ENCODE peak calls at places on chromosomes 6 and 20, in four cellular contexts. L, T, U and Z are unnamed samples.
A peak's percentile ranks its signal among the peaks of the same experiment; 100 is the strongest.

GRCh38 chr6:43455034-43455747 is at the start of gene DLK2:
- DNase-seq in U (no peak), L (no peak), T (no peak), Z (no peak)

GRCh38 chr6:145112711-145113148 is 622.6 kb downstream of the EPM2A start:
- DNase-seq in U (no peak), T (no peak), L (peak; percentile 86), Z (no peak)

GRCh38 chr6:82408952-82409421 is 45.4 kb downstream of the TPBG start:
- DNase-seq in U (no peak), L (peak; percentile 77), T (no peak), Z (no peak)

GRCh38 chr6:163418273-163419029 is 3.9 kb downstream of the QKI start:
- DNase-seq in T (no peak), L (no peak), U (no peak), Z (no peak)

GRCh38 chr6:30325873-30326445 is 768 bp upstream of the TRIM39 start:
- DNase-seq in T (peak; percentile 41), U (no peak), L (no peak), Z (no peak)

GRCh38 chr6:46932941-46933340 is 11.2 kb upstream of the ADGRF5 start:
- DNase-seq in L (peak; percentile 37), U (no peak), T (no peak), Z (no peak)

GRCh38 chr6:75747371-75747984 is 1.6 kb upstream of the MYO6 start:
- DNase-seq in L (no peak), U (no peak), T (no peak), Z (no peak)

GRCh38 chr6:118669561-118669960 is 18.2 kb upstream of the CEP85L start:
- DNase-seq in L (no peak), T (no peak), U (no peak), Z (no peak)

GRCh38 chr6:21958428-21958827 is 338.4 kb downstream of the PRL start:
- DNase-seq in L (no peak), T (no peak), U (no peak), Z (no peak)

GRCh38 chr6:1094306-1094705 is 217.6 kb upstream of the FOXQ1 start:
- DNase-seq in T (no peak), L (peak; percentile 63), U (no peak), Z (no peak)

GRCh38 chr6:152207915-152208714 is 400.6 kb downstream of the ESR1 start:
- DNase-seq in T (no peak), U (no peak), L (no peak), Z (no peak)

GRCh38 chr6:121756643-121757042 is 321.2 kb downstream of the GJA1 start:
- DNase-seq in L (no peak), T (no peak), U (no peak), Z (no peak)

GRCh38 chr6:150969901-150970300 is 104.4 kb downstream of the MTHFD1L start:
- DNase-seq in U (no peak), T (no peak), L (no peak), Z (no peak)

GRCh38 chr20:2756056-2756611 is 44.3 kb downstream of the CPXM1 start:
- DNase-seq in L (peak; percentile 58), T (no peak), U (no peak), Z (no peak)

GRCh38 chr6:11343963-11344714 is 111.7 kb upstream of the NEDD9 start:
- DNase-seq in T (no peak), L (no peak), U (no peak), Z (no peak)

GRCh38 chr20:1761598-1761997 is 104.0 kb upstream of the SIRPG start:
- DNase-seq in T (no peak), U (no peak), L (no peak), Z (no peak)

GRCh38 chr6:44593539-44593944 is 206.0 kb downstream of the CDC5L start:
- DNase-seq in U (no peak), T (peak; percentile 32), L (peak; percentile 72), Z (no peak)

GRCh38 chr6:125274935-125275334 is 26.8 kb downstream of the HDDC2 start:
- DNase-seq in T (no peak), U (no peak), L (no peak), Z (no peak)

GRCh38 chr6:169933251-169933821 is 181.9 kb downstream of the ERMARD start:
- DNase-seq in L (no peak), U (no peak), T (no peak), Z (no peak)

GRCh38 chr6:46023216-46023915 is 7.7 kb upstream of the CLIC5 start:
- DNase-seq in T (no peak), U (no peak), L (no peak), Z (no peak)

GRCh38 chr6:101806241-101806640 is 412.7 kb downstream of the GRIK2 start:
- DNase-seq in L (peak; percentile 38), U (no peak), T (no peak), Z (no peak)

GRCh38 chr20:32296412-32296811 is 19.0 kb downstream of the KIF3B start:
- DNase-seq in L (no peak), T (no peak), U (no peak), Z (no peak)

GRCh38 chr6:40714576-40715500 is 127.7 kb upstream of the LRFN2 start:
- DNase-seq in T (no peak), U (no peak), L (no peak), Z (no peak)

GRCh38 chr20:60108397-60108796 is 150.2 kb downstream of the CDH26 start:
- DNase-seq in L (peak; percentile 1), T (no peak), U (no peak), Z (no peak)

GRCh38 chr6:118313208-118313607 is 234.9 kb upstream of the PLN start:
- DNase-seq in T (no peak), U (no peak), L (peak; percentile 65), Z (no peak)

GRCh38 chr6:27478141-27478705 is 5.3 kb upstream of the ZNF184 start:
- DNase-seq in U (no peak), T (no peak), L (peak; percentile 67), Z (peak; percentile 22)

GRCh38 chr6:144559865-144560603 is 274.9 kb downstream of the UTRN start:
- DNase-seq in L (peak; percentile 40), U (no peak), T (no peak), Z (no peak)

GRCh38 chr20:64188682-64189529 is 24.7 kb downstream of the MYT1 start:
- DNase-seq in L (peak; percentile 56), U (peak; percentile 48), T (no peak), Z (no peak)

DNA sequence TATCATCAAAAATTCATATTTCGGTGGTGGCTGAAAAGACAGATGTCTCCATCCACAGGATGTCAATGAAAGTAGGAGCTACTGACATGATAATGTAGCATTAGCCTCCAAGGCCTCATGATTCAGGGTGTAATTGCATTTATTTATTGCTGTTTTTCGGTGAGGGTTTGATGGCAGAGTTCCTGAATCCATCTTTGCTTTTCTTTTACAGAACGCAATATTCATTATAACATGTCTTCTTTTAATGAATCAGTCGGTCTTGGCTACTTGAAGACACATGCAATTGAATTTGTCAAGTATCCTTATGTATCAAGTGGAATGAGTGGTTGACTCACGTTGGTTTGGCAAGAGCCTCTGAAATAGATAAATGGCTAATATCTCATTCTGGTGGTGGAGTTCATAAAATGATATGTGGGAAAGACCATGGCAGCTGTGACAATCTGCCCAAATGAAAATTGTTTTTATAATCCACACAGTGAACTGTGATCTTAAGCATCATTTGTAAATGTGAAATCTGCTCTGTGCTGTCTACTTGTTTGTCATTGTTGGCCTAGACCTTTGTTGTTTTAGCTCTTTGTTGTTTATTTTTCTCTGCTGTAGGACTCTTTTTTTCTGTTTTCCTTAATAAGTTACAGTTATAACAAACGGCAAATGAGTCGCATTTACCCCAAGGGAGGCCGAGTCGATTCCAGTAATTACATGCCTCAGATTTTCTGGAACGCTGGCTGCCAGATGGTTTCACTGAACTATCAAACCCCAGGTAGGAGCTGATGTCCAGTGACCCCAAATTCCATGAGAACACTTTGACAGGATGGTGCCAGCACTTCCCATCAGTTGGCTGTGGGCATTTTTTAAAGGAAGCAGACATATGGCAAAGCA is 105.7 kb upstream of the LAMP5 start:
- DNase-seq in U (no peak), L (peak; percentile 58), T (no peak), Z (no peak)
- H3K27ac ChIP-seq in U (no peak overlapping the region), L (peak overlapping the region; percentile 63), T (no peak overlapping the region), Z (no peak overlapping the region)

GRCh38 chr20:46875059-46875458 is 19.6 kb upstream of the EYA2 start:
- DNase-seq in L (no peak), T (no peak), U (no peak), Z (no peak)

GRCh38 chr20:46870041-46870440 is 24.6 kb upstream of the EYA2 start:
- DNase-seq in U (no peak), T (no peak), L (no peak), Z (no peak)

GRCh38 chr20:46872315-46873211 is 22.1 kb upstream of the EYA2 start:
- DNase-seq in T (no peak), U (peak; percentile 28), L (no peak), Z (no peak)
- H3K27ac ChIP-seq in T (no peak overlapping the region), U (no peak overlapping the region), L (no peak overlapping the region), Z (no peak overlapping the region)

GRCh38 chr20:56420028-56420427 is 8.0 kb downstream of the CASS4 start:
- DNase-seq in T (no peak), U (no peak), L (no peak), Z (no peak)

GRCh38 chr20:56417911-56418310 is 5.9 kb downstream of the CASS4 start:
- DNase-seq in L (no peak), T (no peak), U (no peak), Z (no peak)

GRCh38 chr20:56418385-56418861 is 6.4 kb downstream of the CASS4 start:
- DNase-seq in U (no peak), L (peak; percentile 23), T (no peak), Z (no peak)

GRCh38 chr20:56414842-56415765 is 3.0 kb downstream of the CASS4 start:
- DNase-seq in L (peak; percentile 42), T (peak; percentile 8), U (no peak), Z (no peak)

DNA sequence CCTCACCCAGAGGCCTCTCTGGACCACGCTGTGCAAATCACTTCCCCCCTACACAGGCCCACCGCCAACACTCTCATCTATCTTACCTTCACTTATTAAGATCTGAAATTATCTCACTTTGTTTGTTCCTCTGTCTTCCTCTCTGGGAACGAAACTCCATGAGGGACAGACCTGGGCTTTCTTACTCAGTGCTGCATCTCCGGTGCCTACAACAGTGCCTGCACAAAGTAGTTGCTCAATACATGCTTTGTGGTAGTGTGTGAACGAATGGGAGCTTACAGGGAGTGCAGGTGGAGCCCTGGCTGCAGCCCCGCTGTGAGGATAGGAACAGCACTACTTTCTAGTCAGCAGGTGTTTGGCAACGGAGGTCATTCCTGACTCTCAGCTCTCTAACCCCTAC is 5.3 kb downstream of the CASS4 start:
- DNase-seq in U (no peak), L (no peak), T (no peak), Z (no peak)
- H3K27ac ChIP-seq in U (peak overlapping the region; percentile 69), L (no peak overlapping the region), T (no peak overlapping the region), Z (no peak overlapping the region)

GRCh38 chr20:11247059-11247630 is 573.3 kb upstream of the JAG1 start:
- DNase-seq in U (no peak), T (no peak), L (no peak), Z (no peak)

GRCh38 chr20:11249683-11250082 is 575.9 kb upstream of the JAG1 start:
- DNase-seq in T (no peak), U (no peak), L (no peak), Z (no peak)

GRCh38 chr20:11247943-11248475 is 574.2 kb upstream of the JAG1 start:
- DNase-seq in T (no peak), L (no peak), U (no peak), Z (no peak)

GRCh38 chr20:11248691-11249178 is 574.9 kb upstream of the JAG1 start:
- DNase-seq in L (no peak), T (no peak), U (peak; percentile 32), Z (no peak)

DNA sequence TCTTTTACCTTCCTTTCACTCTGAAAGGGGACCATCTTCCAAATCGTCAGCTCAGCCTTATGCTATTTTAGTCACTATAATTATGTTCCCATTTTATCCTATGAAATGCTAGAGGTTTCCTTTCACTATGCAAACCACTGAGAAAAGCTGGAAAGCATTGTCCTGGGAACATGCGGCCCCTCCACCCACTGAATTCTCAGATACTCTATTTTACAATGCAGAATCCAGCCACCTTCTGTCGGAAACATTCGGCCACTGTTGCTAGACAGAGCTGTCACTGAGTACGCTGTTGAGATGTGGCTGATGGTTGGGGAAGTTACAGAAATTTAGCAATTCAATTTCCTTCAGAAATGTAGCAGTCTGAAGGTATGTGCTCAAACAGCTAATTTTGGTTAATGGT is 575.4 kb upstream of the JAG1 start:
- DNase-seq in T (no peak), U (no peak), L (no peak), Z (no peak)
- H3K27ac ChIP-seq in T (no peak overlapping the region), U (peak overlapping the region; percentile 57), L (no peak overlapping the region), Z (peak overlapping the region; percentile 65)